ENCODE peak calls at places on chromosomes 3 and 15, in ten cellular contexts. One of them, this sample, is unnamed.

GRCh38 chr3:189907803-189908202 is 212.9 kb downstream of the P3H2 start:
- DNase-seq in mucosa of descending colon: no peak
- DNase-seq in fibroblast of mammary gland: no peak
- DNase-seq in PC-9: no peak
- DNase-seq in transverse colon: no peak
- DNase-seq in ovary: no peak
- DNase-seq in CD4-positive, alpha-beta T cell: no peak
- DNase-seq in GM20000: no peak
- DNase-seq in breast epithelium: no peak
- DNase-seq in WTC11: no peak
- DNase-seq in this sample: no peak

GRCh38 chr3:139117136-139117675 is 72.5 kb upstream of the PRR23C start:
- DNase-seq in mucosa of descending colon: no peak
- DNase-seq in fibroblast of mammary gland: peak; percentile 73
- DNase-seq in PC-9: no peak
- DNase-seq in transverse colon: peak; percentile 32
- DNase-seq in ovary: no peak
- DNase-seq in CD4-positive, alpha-beta T cell: no peak
- DNase-seq in GM20000: no peak
- DNase-seq in breast epithelium: no peak
- DNase-seq in WTC11: no peak
- DNase-seq in this sample: no peak

GRCh38 chr15:97759363-97759762 is 201.1 kb upstream of the ARRDC4 start:
- DNase-seq in mucosa of descending colon: no peak
- DNase-seq in fibroblast of mammary gland: peak; percentile 38
- DNase-seq in PC-9: no peak
- DNase-seq in transverse colon: no peak
- DNase-seq in ovary: no peak
- DNase-seq in CD4-positive, alpha-beta T cell: no peak
- DNase-seq in GM20000: no peak
- DNase-seq in breast epithelium: no peak
- DNase-seq in WTC11: no peak
- DNase-seq in this sample: no peak

GRCh38 chr15:38187646-38188313 is 64.9 kb upstream of the SPRED1 start:
- DNase-seq in mucosa of descending colon: no peak
- DNase-seq in fibroblast of mammary gland: no peak
- DNase-seq in PC-9: no peak
- DNase-seq in transverse colon: no peak
- DNase-seq in ovary: peak; percentile 45
- DNase-seq in CD4-positive, alpha-beta T cell: no peak
- DNase-seq in GM20000: no peak
- DNase-seq in breast epithelium: no peak
- DNase-seq in WTC11: no peak
- DNase-seq in this sample: no peak

GRCh38 chr15:44381223-44381622 is 46.2 kb upstream of the CTDSPL2 start:
- DNase-seq in mucosa of descending colon: no peak
- DNase-seq in fibroblast of mammary gland: peak; percentile 44
- DNase-seq in PC-9: no peak
- DNase-seq in transverse colon: no peak
- DNase-seq in ovary: no peak
- DNase-seq in CD4-positive, alpha-beta T cell: no peak
- DNase-seq in GM20000: no peak
- DNase-seq in breast epithelium: no peak
- DNase-seq in WTC11: no peak
- DNase-seq in this sample: no peak

GRCh38 chr3:109265300-109265699 is 51.0 kb downstream of the DPPA2 start:
- DNase-seq in mucosa of descending colon: no peak
- DNase-seq in fibroblast of mammary gland: no peak
- DNase-seq in PC-9: no peak
- DNase-seq in transverse colon: no peak
- DNase-seq in ovary: no peak
- DNase-seq in CD4-positive, alpha-beta T cell: no peak
- DNase-seq in GM20000: no peak
- DNase-seq in breast epithelium: no peak
- DNase-seq in WTC11: no peak
- DNase-seq in this sample: no peak

GRCh38 chr15:80940331-80940730 is 49.3 kb downstream of the MESD start:
- DNase-seq in mucosa of descending colon: no peak
- DNase-seq in fibroblast of mammary gland: no peak
- DNase-seq in PC-9: no peak
- DNase-seq in transverse colon: no peak
- DNase-seq in ovary: no peak
- DNase-seq in CD4-positive, alpha-beta T cell: no peak
- DNase-seq in GM20000: no peak
- DNase-seq in breast epithelium: no peak
- DNase-seq in WTC11: no peak
- DNase-seq in this sample: no peak

GRCh38 chr3:120059081-120059864 is 35.0 kb downstream of the GSK3B start:
- DNase-seq in mucosa of descending colon: no peak
- DNase-seq in fibroblast of mammary gland: no peak
- DNase-seq in PC-9: no peak
- DNase-seq in transverse colon: no peak
- DNase-seq in ovary: no peak
- DNase-seq in CD4-positive, alpha-beta T cell: no peak
- DNase-seq in GM20000: no peak
- DNase-seq in breast epithelium: no peak
- DNase-seq in WTC11: no peak
- DNase-seq in this sample: no peak

GRCh38 chr15:47744973-47745372 is 27.7 kb downstream of the SEMA6D start:
- DNase-seq in mucosa of descending colon: no peak
- DNase-seq in fibroblast of mammary gland: no peak
- DNase-seq in PC-9: no peak
- DNase-seq in transverse colon: no peak
- DNase-seq in ovary: no peak
- DNase-seq in CD4-positive, alpha-beta T cell: no peak
- DNase-seq in GM20000: no peak
- DNase-seq in breast epithelium: no peak
- DNase-seq in WTC11: no peak
- DNase-seq in this sample: no peak

GRCh38 chr15:50143255-50143860 is 24.3 kb upstream of the ATP8B4 start:
- DNase-seq in mucosa of descending colon: no peak
- DNase-seq in fibroblast of mammary gland: no peak
- DNase-seq in PC-9: no peak
- DNase-seq in transverse colon: no peak
- DNase-seq in ovary: no peak
- DNase-seq in CD4-positive, alpha-beta T cell: no peak
- DNase-seq in GM20000: no peak
- DNase-seq in breast epithelium: no peak
- DNase-seq in WTC11: no peak
- DNase-seq in this sample: no peak

GRCh38 chr3:181442066-181442465 is 269.7 kb upstream of the SOX2 start:
- DNase-seq in mucosa of descending colon: no peak
- DNase-seq in fibroblast of mammary gland: no peak
- DNase-seq in PC-9: no peak
- DNase-seq in transverse colon: no peak
- DNase-seq in ovary: no peak
- DNase-seq in CD4-positive, alpha-beta T cell: no peak
- DNase-seq in GM20000: no peak
- DNase-seq in breast epithelium: no peak
- DNase-seq in WTC11: no peak
- DNase-seq in this sample: no peak

GRCh38 chr15:26866298-26867198 is at the start of gene GABRA5:
- DNase-seq in mucosa of descending colon: no peak
- DNase-seq in fibroblast of mammary gland: no peak
- DNase-seq in PC-9: no peak
- DNase-seq in transverse colon: no peak
- DNase-seq in ovary: no peak
- DNase-seq in CD4-positive, alpha-beta T cell: no peak
- DNase-seq in GM20000: no peak
- DNase-seq in breast epithelium: no peak
- DNase-seq in WTC11: peak; percentile 79
- DNase-seq in this sample: no peak

GRCh38 chr3:112087746-112088145 is 1.6 kb downstream of the C3orf52 start:
- DNase-seq in mucosa of descending colon: no peak
- DNase-seq in fibroblast of mammary gland: no peak
- DNase-seq in PC-9: no peak
- DNase-seq in transverse colon: no peak
- DNase-seq in ovary: no peak
- DNase-seq in CD4-positive, alpha-beta T cell: no peak
- DNase-seq in GM20000: no peak
- DNase-seq in breast epithelium: no peak
- DNase-seq in WTC11: no peak
- DNase-seq in this sample: no peak

GRCh38 chr3:132290833-132291232 is 26.4 kb upstream of the ACP3 start:
- DNase-seq in mucosa of descending colon: no peak
- DNase-seq in fibroblast of mammary gland: peak; percentile 93
- DNase-seq in PC-9: no peak
- DNase-seq in transverse colon: no peak
- DNase-seq in ovary: no peak
- DNase-seq in CD4-positive, alpha-beta T cell: no peak
- DNase-seq in GM20000: no peak
- DNase-seq in breast epithelium: no peak
- DNase-seq in WTC11: no peak
- DNase-seq in this sample: no peak

GRCh38 chr15:77335298-77335697 is 84.6 kb downstream of the PEAK1 start:
- DNase-seq in mucosa of descending colon: no peak
- DNase-seq in fibroblast of mammary gland: peak; percentile 38
- DNase-seq in PC-9: no peak
- DNase-seq in transverse colon: no peak
- DNase-seq in ovary: no peak
- DNase-seq in CD4-positive, alpha-beta T cell: no peak
- DNase-seq in GM20000: no peak
- DNase-seq in breast epithelium: no peak
- DNase-seq in WTC11: no peak
- DNase-seq in this sample: no peak

GRCh38 chr15:39323706-39324105 is 257.2 kb upstream of the THBS1 start:
- DNase-seq in mucosa of descending colon: no peak
- DNase-seq in fibroblast of mammary gland: no peak
- DNase-seq in PC-9: no peak
- DNase-seq in transverse colon: no peak
- DNase-seq in ovary: no peak
- DNase-seq in CD4-positive, alpha-beta T cell: no peak
- DNase-seq in GM20000: no peak
- DNase-seq in breast epithelium: no peak
- DNase-seq in WTC11: no peak
- DNase-seq in this sample: no peak

GRCh38 chr3:172546105-172546504 is 22.9 kb upstream of the TNFSF10 start:
- DNase-seq in mucosa of descending colon: no peak
- DNase-seq in fibroblast of mammary gland: no peak
- DNase-seq in PC-9: peak; percentile 94
- DNase-seq in transverse colon: no peak
- DNase-seq in ovary: no peak
- DNase-seq in CD4-positive, alpha-beta T cell: no peak
- DNase-seq in GM20000: no peak
- DNase-seq in breast epithelium: no peak
- DNase-seq in WTC11: no peak
- DNase-seq in this sample: no peak
- TF ChIP-seq CTCF in mucosa of descending colon: no peak
- TF ChIP-seq CTCF in fibroblast of mammary gland: no peak
- TF ChIP-seq CTCF in PC-9: no peak
- TF ChIP-seq CTCF in transverse colon: no peak
- TF ChIP-seq CTCF in ovary: no peak
- TF ChIP-seq CTCF in CD4-positive, alpha-beta T cell: no peak
- TF ChIP-seq CTCF in GM20000: no peak
- TF ChIP-seq CTCF in breast epithelium: no peak
- TF ChIP-seq CTCF in WTC11: no peak
- TF ChIP-seq CTCF in this sample: no peak

DNA sequence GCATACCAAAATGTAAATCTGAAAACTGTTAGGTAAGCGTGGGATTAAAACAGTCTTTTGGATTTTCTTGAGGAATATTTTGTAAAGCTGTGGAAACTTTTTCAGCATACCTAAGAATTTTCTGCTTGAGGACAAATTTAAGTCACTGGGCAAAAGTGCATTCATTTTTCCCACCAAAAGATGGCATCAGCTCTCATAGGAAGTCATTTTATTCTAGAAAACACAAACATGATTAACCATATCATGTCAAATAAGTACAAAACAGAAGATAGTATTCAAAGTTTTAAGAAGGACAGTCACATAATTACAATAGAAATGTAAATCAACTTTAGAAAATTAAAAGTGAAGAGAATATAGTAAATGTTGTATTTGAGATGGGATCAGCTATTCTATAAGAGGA is 63.5 kb downstream of the SLC49A4 start:
- DNase-seq in mucosa of descending colon: no peak
- DNase-seq in fibroblast of mammary gland: peak; percentile 52
- DNase-seq in PC-9: no peak
- DNase-seq in transverse colon: no peak
- DNase-seq in ovary: no peak
- DNase-seq in CD4-positive, alpha-beta T cell: no peak
- DNase-seq in GM20000: no peak
- DNase-seq in breast epithelium: no peak
- DNase-seq in WTC11: no peak
- DNase-seq in this sample: no peak
- TF ChIP-seq CTCF in mucosa of descending colon: no peak
- TF ChIP-seq CTCF in fibroblast of mammary gland: peak; percentile 46
- TF ChIP-seq CTCF in PC-9: peak; percentile 49
- TF ChIP-seq CTCF in transverse colon: no peak
- TF ChIP-seq CTCF in ovary: no peak
- TF ChIP-seq CTCF in CD4-positive, alpha-beta T cell: no peak
- TF ChIP-seq CTCF in GM20000: no peak
- TF ChIP-seq CTCF in breast epithelium: no peak
- TF ChIP-seq CTCF in WTC11: no peak
- TF ChIP-seq CTCF in this sample: no peak

DNA sequence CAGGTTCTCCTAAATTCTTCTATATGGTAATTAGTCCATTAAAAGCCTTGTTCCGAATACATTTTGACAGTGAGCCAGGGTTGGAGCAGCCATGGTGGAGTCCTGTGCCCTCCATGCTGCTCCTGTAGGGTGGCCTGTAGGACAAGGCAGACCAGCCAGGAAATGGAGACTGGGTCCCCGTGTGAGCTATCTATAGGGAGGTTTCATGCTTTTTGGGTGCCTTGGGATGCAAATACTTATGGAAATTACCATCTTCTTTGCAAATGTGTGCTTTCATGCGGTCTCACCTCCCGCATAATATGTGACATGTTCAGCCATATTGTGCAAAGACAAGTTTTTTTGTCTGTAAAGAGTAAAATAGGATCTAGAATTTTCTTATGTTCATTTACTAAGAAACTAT is 58.0 kb upstream of the FURIN start:
- DNase-seq in mucosa of descending colon: no peak
- DNase-seq in fibroblast of mammary gland: no peak
- DNase-seq in PC-9: no peak
- DNase-seq in transverse colon: no peak
- DNase-seq in ovary: no peak
- DNase-seq in CD4-positive, alpha-beta T cell: no peak
- DNase-seq in GM20000: no peak
- DNase-seq in breast epithelium: no peak
- DNase-seq in WTC11: no peak
- DNase-seq in this sample: no peak
- TF ChIP-seq CTCF in mucosa of descending colon: no peak
- TF ChIP-seq CTCF in fibroblast of mammary gland: no peak
- TF ChIP-seq CTCF in PC-9: no peak
- TF ChIP-seq CTCF in transverse colon: no peak
- TF ChIP-seq CTCF in ovary: no peak
- TF ChIP-seq CTCF in CD4-positive, alpha-beta T cell: no peak
- TF ChIP-seq CTCF in GM20000: no peak
- TF ChIP-seq CTCF in breast epithelium: no peak
- TF ChIP-seq CTCF in WTC11: no peak
- TF ChIP-seq CTCF in this sample: no peak

DNA sequence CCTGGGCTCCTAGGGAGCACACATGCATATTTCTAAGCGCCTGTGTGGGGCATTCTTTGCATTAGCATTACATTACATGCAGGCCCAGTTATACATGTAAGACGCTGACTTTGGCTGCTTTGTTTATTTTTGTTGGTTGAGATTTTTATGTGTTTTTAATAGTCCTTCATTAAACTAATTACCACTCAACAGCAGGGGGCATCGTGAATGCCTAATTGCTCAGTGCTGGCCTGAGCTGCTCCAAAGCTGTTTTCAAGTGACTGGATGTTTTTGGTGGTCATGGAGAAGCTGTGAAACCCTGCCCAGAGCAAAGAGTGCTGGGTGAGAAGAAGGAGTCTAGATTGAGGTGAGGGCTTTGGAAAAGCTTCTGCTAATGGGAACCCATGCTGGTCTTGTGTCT is 41.5 kb downstream of the GPD1L start:
- DNase-seq in mucosa of descending colon: no peak
- DNase-seq in fibroblast of mammary gland: no peak
- DNase-seq in PC-9: no peak
- DNase-seq in transverse colon: no peak
- DNase-seq in ovary: no peak
- DNase-seq in CD4-positive, alpha-beta T cell: no peak
- DNase-seq in GM20000: no peak
- DNase-seq in breast epithelium: no peak
- DNase-seq in WTC11: no peak
- DNase-seq in this sample: no peak
- TF ChIP-seq CTCF in mucosa of descending colon: no peak
- TF ChIP-seq CTCF in fibroblast of mammary gland: no peak
- TF ChIP-seq CTCF in PC-9: no peak
- TF ChIP-seq CTCF in transverse colon: no peak
- TF ChIP-seq CTCF in ovary: no peak
- TF ChIP-seq CTCF in CD4-positive, alpha-beta T cell: no peak
- TF ChIP-seq CTCF in GM20000: no peak
- TF ChIP-seq CTCF in breast epithelium: no peak
- TF ChIP-seq CTCF in WTC11: no peak
- TF ChIP-seq CTCF in this sample: no peak